ENCODE peak calls at places on chromosomes 2 and 18, in ten cellular contexts. One of them, this sample, is unnamed. For H3K4me1, the result is how much of the 10 kb centered on the place peaks cover.

GRCh38 chr2:173991857-173992588 is 26.9 kb upstream of the SP3 start:
- DNase-seq in colonic mucosa: peak
- DNase-seq in fibroblast of lung: peak
- DNase-seq in DND-41: no peak
- DNase-seq in GM23248: peak
- DNase-seq in adipocyte: no peak
- DNase-seq in kidney: no peak
- DNase-seq in neural progenitor cell: no peak
- DNase-seq in PC-3: peak
- DNase-seq in mammary epithelial cell: peak
- DNase-seq in this sample: no peak

GRCh38 chr2:240785424-240786335 is 34.3 kb downstream of the KIF1A start:
- DNase-seq in GM23248: no peak
- DNase-seq in PC-3: no peak
- DNase-seq in kidney: peak
- DNase-seq in neural progenitor cell: no peak
- DNase-seq in adipocyte: no peak
- DNase-seq in colonic mucosa: no peak
- DNase-seq in mammary epithelial cell: no peak
- DNase-seq in DND-41: no peak
- DNase-seq in fibroblast of lung: no peak
- DNase-seq in this sample: no peak

GRCh38 chr2:229825476-229825875 is 96.3 kb downstream of the TRIP12 start:
- DNase-seq in adipocyte: no peak
- DNase-seq in PC-3: no peak
- DNase-seq in mammary epithelial cell: no peak
- DNase-seq in fibroblast of lung: no peak
- DNase-seq in colonic mucosa: no peak
- DNase-seq in DND-41: no peak
- DNase-seq in neural progenitor cell: no peak
- DNase-seq in kidney: no peak
- DNase-seq in GM23248: no peak
- DNase-seq in this sample: no peak

GRCh38 chr2:233173115-233173514 is 78.4 kb upstream of the ATG16L1 start:
- DNase-seq in mammary epithelial cell: peak
- DNase-seq in GM23248: no peak
- DNase-seq in PC-3: peak
- DNase-seq in DND-41: no peak
- DNase-seq in fibroblast of lung: no peak
- DNase-seq in kidney: peak
- DNase-seq in colonic mucosa: no peak
- DNase-seq in adipocyte: no peak
- DNase-seq in neural progenitor cell: no peak
- DNase-seq in this sample: no peak

GRCh38 chr18:7567487-7568425 is 640 bp downstream of the PTPRM start:
- DNase-seq in mammary epithelial cell: peak
- DNase-seq in neural progenitor cell: peak
- DNase-seq in DND-41: no peak
- DNase-seq in kidney: peak
- DNase-seq in colonic mucosa: peak
- DNase-seq in PC-3: peak
- DNase-seq in adipocyte: peak
- DNase-seq in fibroblast of lung: peak
- DNase-seq in GM23248: peak
- DNase-seq in this sample: no peak

GRCh38 chr2:8408560-8409460 is 273.0 kb upstream of the ID2 start:
- DNase-seq in fibroblast of lung: no peak
- DNase-seq in DND-41: no peak
- DNase-seq in GM23248: no peak
- DNase-seq in mammary epithelial cell: no peak
- DNase-seq in kidney: no peak
- DNase-seq in PC-3: no peak
- DNase-seq in neural progenitor cell: no peak
- DNase-seq in adipocyte: no peak
- DNase-seq in colonic mucosa: no peak
- DNase-seq in this sample: no peak

GRCh38 chr18:48946329-48946835 is 4.4 kb downstream of the SMAD7 start:
- DNase-seq in colonic mucosa: no peak
- DNase-seq in PC-3: peak
- DNase-seq in adipocyte: peak
- DNase-seq in kidney: no peak
- DNase-seq in GM23248: peak
- DNase-seq in DND-41: no peak
- DNase-seq in fibroblast of lung: peak
- DNase-seq in mammary epithelial cell: peak
- DNase-seq in neural progenitor cell: no peak
- DNase-seq in this sample: no peak

GRCh38 chr2:128594953-128595677 is 276.4 kb upstream of the HS6ST1 start:
- DNase-seq in fibroblast of lung: no peak
- DNase-seq in neural progenitor cell: no peak
- DNase-seq in DND-41: no peak
- DNase-seq in kidney: no peak
- DNase-seq in adipocyte: no peak
- DNase-seq in GM23248: no peak
- DNase-seq in colonic mucosa: peak
- DNase-seq in mammary epithelial cell: no peak
- DNase-seq in PC-3: no peak
- DNase-seq in this sample: no peak

GRCh38 chr2:47034973-47035609 is 119.5 kb upstream of the MCFD2 start:
- DNase-seq in DND-41: no peak
- DNase-seq in fibroblast of lung: no peak
- DNase-seq in colonic mucosa: no peak
- DNase-seq in neural progenitor cell: peak
- DNase-seq in kidney: no peak
- DNase-seq in adipocyte: no peak
- DNase-seq in mammary epithelial cell: no peak
- DNase-seq in PC-3: no peak
- DNase-seq in GM23248: no peak
- DNase-seq in this sample: no peak

GRCh38 chr2:47036489-47036769 is 118.7 kb downstream of the STPG4 start:
- DNase-seq in colonic mucosa: no peak
- DNase-seq in fibroblast of lung: no peak
- DNase-seq in GM23248: no peak
- DNase-seq in kidney: no peak
- DNase-seq in DND-41: no peak
- DNase-seq in adipocyte: no peak
- DNase-seq in PC-3: no peak
- DNase-seq in mammary epithelial cell: no peak
- DNase-seq in neural progenitor cell: no peak
- DNase-seq in this sample: no peak

GRCh38 chr2:47033102-47033880 is 117.7 kb upstream of the MCFD2 start:
- DNase-seq in mammary epithelial cell: no peak
- DNase-seq in kidney: no peak
- DNase-seq in adipocyte: peak
- DNase-seq in neural progenitor cell: peak
- DNase-seq in GM23248: peak
- DNase-seq in fibroblast of lung: no peak
- DNase-seq in DND-41: no peak
- DNase-seq in colonic mucosa: no peak
- DNase-seq in PC-3: peak
- DNase-seq in this sample: no peak

GRCh38 chr2:47037678-47038077 is 117.4 kb downstream of the STPG4 start:
- DNase-seq in GM23248: no peak
- DNase-seq in PC-3: peak
- DNase-seq in kidney: no peak
- DNase-seq in DND-41: no peak
- DNase-seq in mammary epithelial cell: no peak
- DNase-seq in neural progenitor cell: no peak
- DNase-seq in colonic mucosa: no peak
- DNase-seq in fibroblast of lung: no peak
- DNase-seq in adipocyte: no peak
- DNase-seq in this sample: no peak

GRCh38 chr2:47035615-47036488 is 119.3 kb downstream of the STPG4 start:
- DNase-seq in mammary epithelial cell: no peak
- DNase-seq in neural progenitor cell: peak
- DNase-seq in fibroblast of lung: no peak
- DNase-seq in DND-41: no peak
- DNase-seq in GM23248: no peak
- DNase-seq in kidney: no peak
- DNase-seq in adipocyte: no peak
- DNase-seq in colonic mucosa: no peak
- DNase-seq in PC-3: no peak
- DNase-seq in this sample: no peak
- H3K4me1 ChIP-seq in mammary epithelial cell: under half
- H3K4me1 ChIP-seq in neural progenitor cell: under half
- H3K4me1 ChIP-seq in fibroblast of lung: half or more
- H3K4me1 ChIP-seq in DND-41: under half
- H3K4me1 ChIP-seq in GM23248: under half
- H3K4me1 ChIP-seq in kidney: under half
- H3K4me1 ChIP-seq in adipocyte: under half
- H3K4me1 ChIP-seq in colonic mucosa: under half
- H3K4me1 ChIP-seq in PC-3: half or more
- H3K4me1 ChIP-seq in this sample: under half

GRCh38 chr2:172861632-172862031 is 126.0 kb downstream of the RAPGEF4 start:
- DNase-seq in DND-41: no peak
- DNase-seq in mammary epithelial cell: no peak
- DNase-seq in fibroblast of lung: no peak
- DNase-seq in kidney: no peak
- DNase-seq in PC-3: no peak
- DNase-seq in GM23248: no peak
- DNase-seq in adipocyte: no peak
- DNase-seq in neural progenitor cell: no peak
- DNase-seq in colonic mucosa: no peak
- DNase-seq in this sample: no peak

GRCh38 chr2:172858473-172858745 is 122.8 kb downstream of the RAPGEF4 start:
- DNase-seq in mammary epithelial cell: no peak
- DNase-seq in fibroblast of lung: no peak
- DNase-seq in DND-41: no peak
- DNase-seq in colonic mucosa: no peak
- DNase-seq in neural progenitor cell: no peak
- DNase-seq in adipocyte: no peak
- DNase-seq in kidney: no peak
- DNase-seq in PC-3: no peak
- DNase-seq in GM23248: no peak
- DNase-seq in this sample: no peak

GRCh38 chr2:172861163-172861562 is 125.5 kb downstream of the RAPGEF4 start:
- DNase-seq in colonic mucosa: no peak
- DNase-seq in kidney: no peak
- DNase-seq in neural progenitor cell: no peak
- DNase-seq in mammary epithelial cell: no peak
- DNase-seq in GM23248: no peak
- DNase-seq in fibroblast of lung: no peak
- DNase-seq in adipocyte: no peak
- DNase-seq in DND-41: no peak
- DNase-seq in PC-3: no peak
- DNase-seq in this sample: no peak

GRCh38 chr2:172862077-172862476 is 126.4 kb downstream of the RAPGEF4 start:
- DNase-seq in colonic mucosa: no peak
- DNase-seq in PC-3: no peak
- DNase-seq in GM23248: no peak
- DNase-seq in neural progenitor cell: no peak
- DNase-seq in DND-41: no peak
- DNase-seq in kidney: no peak
- DNase-seq in mammary epithelial cell: no peak
- DNase-seq in fibroblast of lung: no peak
- DNase-seq in adipocyte: no peak
- DNase-seq in this sample: no peak

GRCh38 chr2:172859821-172860707 is 124.4 kb downstream of the RAPGEF4 start:
- DNase-seq in kidney: no peak
- DNase-seq in mammary epithelial cell: no peak
- DNase-seq in neural progenitor cell: no peak
- DNase-seq in fibroblast of lung: no peak
- DNase-seq in GM23248: no peak
- DNase-seq in colonic mucosa: no peak
- DNase-seq in adipocyte: no peak
- DNase-seq in PC-3: peak
- DNase-seq in DND-41: no peak
- DNase-seq in this sample: no peak
- H3K4me3 ChIP-seq in kidney: no peak
- H3K4me3 ChIP-seq in mammary epithelial cell: no peak
- H3K4me3 ChIP-seq in neural progenitor cell: no peak
- H3K4me3 ChIP-seq in fibroblast of lung: no peak
- H3K4me3 ChIP-seq in GM23248: no peak
- H3K4me3 ChIP-seq in colonic mucosa: no peak
- H3K4me3 ChIP-seq in adipocyte: no peak
- H3K4me3 ChIP-seq in PC-3: peak
- H3K4me3 ChIP-seq in DND-41: no peak
- H3K4me3 ChIP-seq in this sample: no peak

GRCh38 chr2:9769171-9770005 is 73.9 kb upstream of the TAF1B start:
- DNase-seq in DND-41: no peak
- DNase-seq in GM23248: no peak
- DNase-seq in fibroblast of lung: no peak
- DNase-seq in PC-3: no peak
- DNase-seq in mammary epithelial cell: peak
- DNase-seq in adipocyte: no peak
- DNase-seq in colonic mucosa: no peak
- DNase-seq in neural progenitor cell: peak
- DNase-seq in kidney: no peak
- DNase-seq in this sample: no peak

GRCh38 chr2:9768388-9768787 is 74.9 kb upstream of the TAF1B start:
- DNase-seq in kidney: no peak
- DNase-seq in mammary epithelial cell: no peak
- DNase-seq in GM23248: no peak
- DNase-seq in PC-3: no peak
- DNase-seq in adipocyte: no peak
- DNase-seq in fibroblast of lung: no peak
- DNase-seq in colonic mucosa: no peak
- DNase-seq in neural progenitor cell: peak
- DNase-seq in DND-41: no peak
- DNase-seq in this sample: no peak

GRCh38 chr2:9765611-9766531 is 77.4 kb upstream of the TAF1B start:
- DNase-seq in colonic mucosa: no peak
- DNase-seq in mammary epithelial cell: peak
- DNase-seq in kidney: no peak
- DNase-seq in DND-41: no peak
- DNase-seq in fibroblast of lung: no peak
- DNase-seq in PC-3: no peak
- DNase-seq in adipocyte: no peak
- DNase-seq in GM23248: peak
- DNase-seq in neural progenitor cell: no peak
- DNase-seq in this sample: no peak

GRCh38 chr2:9770006-9770307 is 73.3 kb upstream of the TAF1B start:
- DNase-seq in GM23248: no peak
- DNase-seq in fibroblast of lung: no peak
- DNase-seq in colonic mucosa: no peak
- DNase-seq in neural progenitor cell: no peak
- DNase-seq in PC-3: no peak
- DNase-seq in mammary epithelial cell: no peak
- DNase-seq in adipocyte: no peak
- DNase-seq in kidney: no peak
- DNase-seq in DND-41: no peak
- DNase-seq in this sample: no peak

DNA sequence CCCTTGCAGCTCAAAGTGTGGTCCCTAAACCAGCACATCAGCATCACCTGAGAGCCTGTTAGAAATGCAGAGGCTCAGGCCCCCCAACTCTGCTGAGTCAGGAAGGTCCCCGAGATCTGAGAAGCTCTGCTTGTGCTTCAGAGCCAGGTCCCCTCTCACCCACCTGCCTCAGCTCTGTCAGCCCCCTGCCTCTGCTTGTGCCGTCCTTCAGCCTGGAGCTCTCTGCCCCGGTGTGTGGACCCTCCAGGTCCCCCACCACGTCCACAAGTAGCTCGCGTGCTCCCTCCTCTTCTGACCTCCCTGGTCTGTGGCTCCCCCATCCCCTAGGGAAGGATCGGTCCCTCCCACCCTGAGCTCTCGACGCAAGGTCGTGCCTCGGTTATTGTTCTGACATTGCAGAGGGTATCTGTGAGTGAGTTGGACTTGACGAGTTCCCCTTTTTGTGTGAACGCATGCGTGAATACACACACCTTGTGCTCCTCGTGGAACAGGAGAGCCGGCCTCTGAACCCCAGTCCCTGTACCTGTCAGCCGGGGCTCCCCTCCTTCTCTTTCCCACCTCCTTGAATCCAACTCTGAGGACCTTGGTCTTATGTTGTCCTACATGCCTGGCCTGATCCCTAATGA is 75.5 kb upstream of the TAF1B start:
- DNase-seq in kidney: no peak
- DNase-seq in neural progenitor cell: no peak
- DNase-seq in GM23248: no peak
- DNase-seq in fibroblast of lung: no peak
- DNase-seq in colonic mucosa: no peak
- DNase-seq in adipocyte: no peak
- DNase-seq in PC-3: no peak
- DNase-seq in mammary epithelial cell: no peak
- DNase-seq in DND-41: no peak
- DNase-seq in this sample: peak
- H3K9ac ChIP-seq in kidney: no peak
- H3K9ac ChIP-seq in neural progenitor cell: no peak
- H3K9ac ChIP-seq in GM23248: no peak
- H3K9ac ChIP-seq in fibroblast of lung: no peak
- H3K9ac ChIP-seq in colonic mucosa: no peak
- H3K9ac ChIP-seq in adipocyte: no peak
- H3K9ac ChIP-seq in PC-3: no peak
- H3K9ac ChIP-seq in mammary epithelial cell: no peak
- H3K9ac ChIP-seq in DND-41: no peak
- H3K9ac ChIP-seq in this sample: no peak

DNA sequence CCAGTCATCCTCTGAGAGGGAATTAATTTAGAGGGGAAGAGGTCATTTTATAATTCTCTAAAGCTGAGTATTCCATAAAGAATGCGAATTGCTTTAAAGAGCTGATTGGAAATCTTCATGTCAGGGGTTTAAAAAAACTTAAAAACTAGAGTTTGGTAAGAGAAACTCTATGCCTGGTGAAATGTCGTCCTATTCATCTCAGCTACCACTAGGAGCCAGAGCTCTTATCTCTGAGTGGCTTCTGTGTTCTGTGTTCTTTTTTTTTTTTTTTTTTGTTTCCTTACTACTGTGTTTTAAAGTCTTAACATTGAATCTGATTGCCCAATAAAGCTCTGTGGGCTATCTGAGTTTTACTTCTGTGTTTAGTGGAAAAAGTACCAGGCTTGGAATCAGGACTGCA is 494.9 kb downstream of the RIT2 start:
- DNase-seq in GM23248: no peak
- DNase-seq in mammary epithelial cell: no peak
- DNase-seq in colonic mucosa: no peak
- DNase-seq in fibroblast of lung: no peak
- DNase-seq in DND-41: no peak
- DNase-seq in kidney: no peak
- DNase-seq in neural progenitor cell: no peak
- DNase-seq in adipocyte: no peak
- DNase-seq in PC-3: no peak
- DNase-seq in this sample: no peak
- H3K4me1 ChIP-seq in GM23248: under half
- H3K4me1 ChIP-seq in mammary epithelial cell: under half
- H3K4me1 ChIP-seq in colonic mucosa: under half
- H3K4me1 ChIP-seq in fibroblast of lung: under half
- H3K4me1 ChIP-seq in DND-41: under half
- H3K4me1 ChIP-seq in kidney: under half
- H3K4me1 ChIP-seq in neural progenitor cell: under half
- H3K4me1 ChIP-seq in adipocyte: under half
- H3K4me1 ChIP-seq in PC-3: under half
- H3K4me1 ChIP-seq in this sample: under half